ENCODE peak calls at places on chromosomes 7 and 10, in six cellular contexts. One of them, this sample, is unnamed.

GRCh38 chr7:157274991-157275427 is 61.8 kb upstream of the DNAJB6 start:
- DNase-seq in PC-9: no peak
- DNase-seq in tibial nerve: no peak
- DNase-seq in IMR-90: peak; percentile 14
- DNase-seq in mammary epithelial cell: no peak
- DNase-seq in kidney: peak; percentile 45
- DNase-seq in this sample: no peak

GRCh38 chr7:141945356-141945755 is 1.4 kb downstream of the CLEC5A start:
- DNase-seq in PC-9: no peak
- DNase-seq in tibial nerve: no peak
- DNase-seq in IMR-90: no peak
- DNase-seq in mammary epithelial cell: peak; percentile 97
- DNase-seq in kidney: no peak
- DNase-seq in this sample: no peak

GRCh38 chr10:16944961-16945360 is 127.7 kb upstream of the RSU1 start:
- DNase-seq in PC-9: no peak
- DNase-seq in tibial nerve: no peak
- DNase-seq in IMR-90: no peak
- DNase-seq in mammary epithelial cell: no peak
- DNase-seq in kidney: no peak
- DNase-seq in this sample: no peak

GRCh38 chr10:75651452-75651851 is 220.0 kb downstream of the LRMDA start:
- DNase-seq in PC-9: no peak
- DNase-seq in tibial nerve: no peak
- DNase-seq in IMR-90: no peak
- DNase-seq in mammary epithelial cell: peak; percentile 35
- DNase-seq in kidney: no peak
- DNase-seq in this sample: no peak

GRCh38 chr10:61903184-61903990 is 1.9 kb downstream of the ARID5B start:
- DNase-seq in PC-9: peak; percentile 51
- DNase-seq in tibial nerve: peak; percentile 18
- DNase-seq in IMR-90: peak; percentile 55
- DNase-seq in mammary epithelial cell: peak; percentile 63
- DNase-seq in kidney: peak; percentile 90
- DNase-seq in this sample: no peak

GRCh38 chr10:43846187-43846680 is 197.6 kb upstream of the ZNF32 start:
- DNase-seq in PC-9: no peak
- DNase-seq in tibial nerve: no peak
- DNase-seq in IMR-90: peak; percentile 57
- DNase-seq in mammary epithelial cell: no peak
- DNase-seq in kidney: peak; percentile 85
- DNase-seq in this sample: no peak

GRCh38 chr7:18753972-18754610 is 258.5 kb downstream of the HDAC9 start:
- DNase-seq in PC-9: peak; percentile 9
- DNase-seq in tibial nerve: no peak
- DNase-seq in IMR-90: peak; percentile 94
- DNase-seq in mammary epithelial cell: peak; percentile 43
- DNase-seq in kidney: no peak
- DNase-seq in this sample: no peak

GRCh38 chr10:79129361-79129997 is 60.7 kb downstream of the ZMIZ1 start:
- DNase-seq in PC-9: no peak
- DNase-seq in tibial nerve: no peak
- DNase-seq in IMR-90: peak; percentile 68
- DNase-seq in mammary epithelial cell: no peak
- DNase-seq in kidney: no peak
- DNase-seq in this sample: no peak

GRCh38 chr7:134030460-134030865 is 96.7 kb upstream of the LRGUK start:
- DNase-seq in PC-9: no peak
- DNase-seq in tibial nerve: no peak
- DNase-seq in IMR-90: no peak
- DNase-seq in mammary epithelial cell: no peak
- DNase-seq in kidney: no peak
- DNase-seq in this sample: no peak

GRCh38 chr7:45148653-45148973 is 9.0 kb upstream of the RAMP3 start:
- DNase-seq in PC-9: no peak
- DNase-seq in tibial nerve: no peak
- DNase-seq in IMR-90: no peak
- DNase-seq in mammary epithelial cell: no peak
- DNase-seq in kidney: no peak
- DNase-seq in this sample: no peak

GRCh38 chr7:120456699-120457098 is 183.7 kb downstream of the KCND2 start:
- DNase-seq in PC-9: no peak
- DNase-seq in tibial nerve: no peak
- DNase-seq in IMR-90: no peak
- DNase-seq in mammary epithelial cell: no peak
- DNase-seq in kidney: no peak
- DNase-seq in this sample: no peak

GRCh38 chr7:73606801-73607691 is 17.3 kb downstream of the MLXIPL start:
- DNase-seq in PC-9: no peak
- DNase-seq in tibial nerve: no peak
- DNase-seq in IMR-90: peak; percentile 10
- DNase-seq in mammary epithelial cell: no peak
- DNase-seq in kidney: no peak
- DNase-seq in this sample: no peak

GRCh38 chr10:95508730-95509129 is 52.4 kb downstream of the SORBS1 start:
- DNase-seq in PC-9: no peak
- DNase-seq in tibial nerve: no peak
- DNase-seq in IMR-90: peak; percentile 21
- DNase-seq in mammary epithelial cell: no peak
- DNase-seq in kidney: no peak
- DNase-seq in this sample: no peak

GRCh38 chr10:19077276-19077675 is 28.7 kb downstream of the MALRD1 start:
- DNase-seq in PC-9: no peak
- DNase-seq in tibial nerve: no peak
- DNase-seq in IMR-90: peak; percentile 50
- DNase-seq in mammary epithelial cell: no peak
- DNase-seq in kidney: no peak
- DNase-seq in this sample: no peak

GRCh38 chr7:135320277-135320676 is 86.6 kb downstream of the STRA8 start:
- DNase-seq in PC-9: no peak
- DNase-seq in tibial nerve: peak; percentile 56
- DNase-seq in IMR-90: peak; percentile 86
- DNase-seq in mammary epithelial cell: peak; percentile 86
- DNase-seq in kidney: peak; percentile 94
- DNase-seq in this sample: peak; percentile 73

GRCh38 chr10:24851595-24851994 is 100.8 kb downstream of the PRTFDC1 start:
- DNase-seq in PC-9: no peak
- DNase-seq in tibial nerve: no peak
- DNase-seq in IMR-90: peak; percentile 54
- DNase-seq in mammary epithelial cell: no peak
- DNase-seq in kidney: no peak
- DNase-seq in this sample: no peak

GRCh38 chr7:92881091-92881485 is 44.7 kb upstream of the CDK6 start:
- DNase-seq in PC-9: no peak
- DNase-seq in tibial nerve: no peak
- DNase-seq in IMR-90: no peak
- DNase-seq in mammary epithelial cell: no peak
- DNase-seq in kidney: no peak
- DNase-seq in this sample: no peak

GRCh38 chr7:102818176-102818575 is 69.4 kb downstream of the FAM185A start:
- DNase-seq in PC-9: no peak
- DNase-seq in tibial nerve: no peak
- DNase-seq in IMR-90: no peak
- DNase-seq in mammary epithelial cell: no peak
- DNase-seq in kidney: no peak
- DNase-seq in this sample: no peak

GRCh38 chr10:129417882-129418281 is 49.2 kb upstream of the MGMT start:
- DNase-seq in PC-9: no peak
- DNase-seq in tibial nerve: no peak
- DNase-seq in IMR-90: no peak
- DNase-seq in mammary epithelial cell: no peak
- DNase-seq in kidney: no peak
- DNase-seq in this sample: no peak

GRCh38 chr10:5999440-6000165 is 22.3 kb upstream of the IL15RA start:
- DNase-seq in PC-9: no peak
- DNase-seq in tibial nerve: no peak
- DNase-seq in IMR-90: no peak
- DNase-seq in mammary epithelial cell: no peak
- DNase-seq in kidney: no peak
- DNase-seq in this sample: no peak

GRCh38 chr7:136938476-136938875 is 70.0 kb downstream of the CHRM2 start:
- DNase-seq in PC-9: no peak
- DNase-seq in tibial nerve: no peak
- DNase-seq in IMR-90: no peak
- DNase-seq in mammary epithelial cell: no peak
- DNase-seq in kidney: peak; percentile 57
- DNase-seq in this sample: no peak

GRCh38 chr7:13017881-13018280 is 330.4 kb downstream of the ARL4A start:
- DNase-seq in PC-9: peak; percentile 69
- DNase-seq in tibial nerve: no peak
- DNase-seq in IMR-90: no peak
- DNase-seq in mammary epithelial cell: peak; percentile 32
- DNase-seq in kidney: no peak
- DNase-seq in this sample: no peak

GRCh38 chr7:127189885-127190284 is 62.9 kb downstream of the GRM8 start:
- DNase-seq in PC-9: no peak
- DNase-seq in tibial nerve: no peak
- DNase-seq in IMR-90: no peak
- DNase-seq in mammary epithelial cell: no peak
- DNase-seq in kidney: no peak
- DNase-seq in this sample: no peak

GRCh38 chr7:19405546-19405945 is 260.3 kb upstream of the FERD3L start:
- DNase-seq in PC-9: no peak
- DNase-seq in tibial nerve: no peak
- DNase-seq in IMR-90: peak; percentile 78
- DNase-seq in mammary epithelial cell: peak; percentile 6
- DNase-seq in kidney: no peak
- DNase-seq in this sample: no peak

DNA sequence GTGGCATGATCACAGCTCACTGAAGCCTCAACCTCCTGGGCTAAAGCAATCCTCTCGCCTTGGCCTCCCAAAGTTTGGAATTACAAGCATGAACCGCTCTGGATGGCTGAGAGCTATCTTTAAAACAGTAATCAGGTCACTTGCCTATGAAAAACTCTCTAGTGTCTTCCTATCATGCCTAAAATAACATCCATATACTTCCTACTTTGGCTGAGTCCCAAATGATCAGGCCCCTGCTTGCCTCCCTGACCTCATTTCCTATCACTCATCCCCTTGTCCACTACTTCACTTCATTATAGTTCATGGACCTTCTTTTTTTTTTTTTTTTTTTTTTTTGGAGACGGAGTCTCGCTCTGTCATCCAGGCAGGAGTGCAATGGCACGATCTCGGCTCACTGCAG is 28.0 kb downstream of the SEPTIN7 start:
- DNase-seq in PC-9: no peak
- DNase-seq in tibial nerve: no peak
- DNase-seq in IMR-90: no peak
- DNase-seq in mammary epithelial cell: peak; percentile 76
- DNase-seq in kidney: no peak
- DNase-seq in this sample: no peak
- H3K4me1 ChIP-seq in PC-9: no peaks in the 10 kb centered on the region
- H3K4me1 ChIP-seq in tibial nerve: peaks cover 10% of the 10 kb centered on the region
- H3K4me1 ChIP-seq in IMR-90: peaks cover 11% of the 10 kb centered on the region
- H3K4me1 ChIP-seq in mammary epithelial cell: peaks cover 16% of the 10 kb centered on the region
- H3K4me1 ChIP-seq in kidney: peaks cover 5% of the 10 kb centered on the region
- H3K4me1 ChIP-seq in this sample: no peaks in the 10 kb centered on the region

GRCh38 chr10:113020425-113020753 is 70.3 kb downstream of the TCF7L2 start:
- DNase-seq in PC-9: no peak
- DNase-seq in tibial nerve: no peak
- DNase-seq in IMR-90: no peak
- DNase-seq in mammary epithelial cell: no peak
- DNase-seq in kidney: no peak
- DNase-seq in this sample: no peak
- H3K27ac ChIP-seq in PC-9: no peak overlapping the region
- H3K27ac ChIP-seq in tibial nerve: no peak overlapping the region
- H3K27ac ChIP-seq in IMR-90: no peak overlapping the region
- H3K27ac ChIP-seq in mammary epithelial cell: no peak overlapping the region
- H3K27ac ChIP-seq in kidney: peak overlapping the region; percentile 61
- H3K27ac ChIP-seq in this sample: peak overlapping the region; percentile 68

DNA sequence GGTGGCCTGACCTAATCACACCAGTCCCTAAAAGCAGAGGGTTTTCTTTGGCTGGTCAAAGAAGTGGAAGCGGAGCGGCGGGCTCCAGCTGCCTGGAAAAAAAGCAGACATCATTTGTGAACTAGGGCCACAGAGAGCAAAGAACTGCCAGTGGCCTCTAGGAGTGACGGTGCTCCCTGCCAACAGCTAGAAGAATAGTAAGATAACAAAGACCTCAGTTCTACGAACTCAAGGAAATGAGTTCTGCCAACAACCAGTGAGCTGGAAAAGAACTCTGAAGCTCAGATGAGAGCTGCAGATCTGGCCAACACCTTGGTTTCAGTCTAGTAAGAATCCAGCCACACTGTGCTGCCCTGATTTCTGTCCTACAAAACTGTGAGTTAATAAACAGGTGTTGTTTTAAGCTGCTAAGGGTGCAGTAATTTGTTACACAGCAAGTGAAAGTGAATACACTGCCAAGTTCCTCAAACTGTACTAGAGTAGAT is 178.0 kb downstream of the SRPK2 start:
- DNase-seq in PC-9: no peak
- DNase-seq in tibial nerve: no peak
- DNase-seq in IMR-90: no peak
- DNase-seq in mammary epithelial cell: no peak
- DNase-seq in kidney: no peak
- DNase-seq in this sample: no peak
- H3K4me3 ChIP-seq in PC-9: no peak overlapping the region
- H3K4me3 ChIP-seq in tibial nerve: no peak overlapping the region
- H3K4me3 ChIP-seq in IMR-90: no peak overlapping the region
- H3K4me3 ChIP-seq in mammary epithelial cell: no peak overlapping the region
- H3K4me3 ChIP-seq in kidney: peak overlapping the region; percentile 23
- H3K4me3 ChIP-seq in this sample: no peak overlapping the region

GRCh38 chr7:30146127-30146612 is 11.4 kb downstream of the MTURN start:
- DNase-seq in PC-9: no peak
- DNase-seq in tibial nerve: no peak
- DNase-seq in IMR-90: no peak
- DNase-seq in mammary epithelial cell: no peak
- DNase-seq in kidney: no peak
- DNase-seq in this sample: no peak

GRCh38 chr7:30144659-30145321 is 10.0 kb downstream of the MTURN start:
- DNase-seq in PC-9: no peak
- DNase-seq in tibial nerve: no peak
- DNase-seq in IMR-90: no peak
- DNase-seq in mammary epithelial cell: no peak
- DNase-seq in kidney: no peak
- DNase-seq in this sample: no peak

GRCh38 chr7:30147223-30147622 is 12.4 kb downstream of the MTURN start:
- DNase-seq in PC-9: no peak
- DNase-seq in tibial nerve: no peak
- DNase-seq in IMR-90: no peak
- DNase-seq in mammary epithelial cell: no peak
- DNase-seq in kidney: no peak
- DNase-seq in this sample: no peak

GRCh38 chr7:30143748-30144251 is 9.0 kb downstream of the MTURN start:
- DNase-seq in PC-9: peak; percentile 99
- DNase-seq in tibial nerve: no peak
- DNase-seq in IMR-90: peak; percentile 62
- DNase-seq in mammary epithelial cell: peak; percentile 85
- DNase-seq in kidney: no peak
- DNase-seq in this sample: peak; percentile 48

DNA sequence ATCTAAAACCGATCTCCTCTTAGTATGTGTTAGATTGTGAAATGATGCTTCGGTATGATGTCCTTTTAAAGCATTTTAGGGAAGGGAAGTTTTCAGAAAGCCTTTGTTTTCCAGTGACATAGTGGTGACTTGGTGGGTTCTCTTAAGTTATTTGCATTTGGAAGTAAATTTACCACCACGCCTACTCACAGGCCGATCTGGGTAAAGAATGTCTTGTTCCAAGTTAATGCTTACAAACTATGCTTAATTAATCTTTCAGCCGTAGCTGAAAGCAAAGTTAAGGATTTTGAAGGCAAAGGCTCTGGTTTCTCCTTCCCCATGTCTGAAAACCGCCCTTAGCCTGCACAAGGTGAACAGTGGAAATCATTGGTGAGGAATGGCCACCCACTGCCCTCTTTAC is 10.7 kb downstream of the MTURN start:
- DNase-seq in PC-9: no peak
- DNase-seq in tibial nerve: no peak
- DNase-seq in IMR-90: no peak
- DNase-seq in mammary epithelial cell: no peak
- DNase-seq in kidney: no peak
- DNase-seq in this sample: no peak
- H3K4me1 ChIP-seq in PC-9: peaks cover 43% of the 10 kb centered on the region
- H3K4me1 ChIP-seq in tibial nerve: peaks cover 4% of the 10 kb centered on the region
- H3K4me1 ChIP-seq in IMR-90: peaks cover 5% of the 10 kb centered on the region
- H3K4me1 ChIP-seq in mammary epithelial cell: peaks cover 35% of the 10 kb centered on the region
- H3K4me1 ChIP-seq in kidney: peaks cover 29% of the 10 kb centered on the region
- H3K4me1 ChIP-seq in this sample: peaks cover 12% of the 10 kb centered on the region

This sample was measured in breast epithelium.